ENCODE peak calls at places on chromosome 3, in five cellular contexts. S, Y, G, M and D are unnamed samples.

GRCh38 chr3:5214352-5214751 is 26.8 kb downstream of the EDEM1 start:
- DNase-seq in S (no peak), Y (peak; percentile 30), G (no peak), M (no peak), D (no peak)

GRCh38 chr3:10454907-10455306 is 50.5 kb downstream of the ATP2B2 start:
- DNase-seq in S (no peak), Y (no peak), G (no peak), M (no peak), D (no peak)

GRCh38 chr3:125624341-125624740 is 29.0 kb upstream of the OSBPL11 start:
- DNase-seq in S (no peak), Y (no peak), G (peak; percentile 58), M (no peak), D (no peak)

GRCh38 chr3:102114264-102114979 is 265.1 kb downstream of the NFKBIZ start:
- DNase-seq in S (no peak), Y (no peak), G (no peak), M (no peak), D (no peak)

GRCh38 chr3:138389144-138389601 is 40.8 kb downstream of the MRAS start:
- DNase-seq in S (no peak), Y (no peak), G (peak; percentile 16), M (no peak), D (no peak)

GRCh38 chr3:23256741-23257435 is 53.8 kb downstream of the UBE2E2 start:
- DNase-seq in S (no peak), Y (no peak), G (peak; percentile 34), M (no peak), D (no peak)

GRCh38 chr3:112074616-112075497 is 11.3 kb upstream of the C3orf52 start:
- DNase-seq in S (no peak), Y (peak; percentile 74), G (peak; percentile 97), M (peak; percentile 91), D (no peak)

GRCh38 chr3:17755836-17756235 is 13.4 kb upstream of the TBC1D5 start:
- DNase-seq in S (no peak), Y (no peak), G (no peak), M (no peak), D (no peak)

GRCh38 chr3:75951941-75952340 is 166.6 kb upstream of the ZNF717 start:
- DNase-seq in S (no peak), Y (no peak), G (no peak), M (no peak), D (no peak)

GRCh38 chr3:179772297-179772696 is 119.5 kb downstream of the USP13 start:
- DNase-seq in S (no peak), Y (peak; percentile 49), G (no peak), M (no peak), D (no peak)

GRCh38 chr3:61789861-61790260 is 228.5 kb downstream of the PTPRG start:
- DNase-seq in S (no peak), Y (no peak), G (no peak), M (peak; percentile 32), D (no peak)

GRCh38 chr3:186973702-186974101 is 43.4 kb downstream of the ST6GAL1 start:
- DNase-seq in S (no peak), Y (no peak), G (no peak), M (no peak), D (no peak)

GRCh38 chr3:4582634-4583033 is 89.5 kb downstream of the ITPR1 start:
- DNase-seq in S (no peak), Y (no peak), G (peak; percentile 38), M (no peak), D (no peak)

GRCh38 chr3:152039887-152040286 is 166.4 kb downstream of the SUCNR1 start:
- DNase-seq in S (no peak), Y (no peak), G (no peak), M (no peak), D (no peak)

GRCh38 chr3:195896361-195897080 is 11.8 kb downstream of the TNK2 start:
- DNase-seq in S (no peak), Y (peak; percentile 56), G (peak; percentile 75), M (peak; percentile 88), D (peak; percentile 65)

GRCh38 chr3:190586631-190587000 is 72.7 kb downstream of the IL1RAP start:
- DNase-seq in S (no peak), Y (no peak), G (peak; percentile 65), M (peak; percentile 27), D (no peak)

GRCh38 chr3:173911446-173911845 is 513.9 kb downstream of the NLGN1 start:
- DNase-seq in S (no peak), Y (no peak), G (no peak), M (no peak), D (no peak)

GRCh38 chr3:126034481-126035361 is 49.2 kb downstream of the SLC41A3 start:
- DNase-seq in S (no peak), Y (no peak), G (peak; percentile 39), M (no peak), D (no peak)

GRCh38 chr3:180466401-180467005 is 135.5 kb upstream of the TTC14 start:
- DNase-seq in S (no peak), Y (no peak), G (no peak), M (no peak), D (no peak)

GRCh38 chr3:178634975-178635374 is 98.7 kb downstream of the KCNMB2 start:
- DNase-seq in S (no peak), Y (no peak), G (no peak), M (no peak), D (no peak)

GRCh38 chr3:20145874-20146273 is 40.1 kb downstream of the SGO1 start:
- DNase-seq in S (no peak), Y (no peak), G (no peak), M (no peak), D (no peak)

GRCh38 chr3:69535613-69536012 is 149.7 kb upstream of the FRMD4B start:
- DNase-seq in S (no peak), Y (no peak), G (no peak), M (no peak), D (no peak)

GRCh38 chr3:121648219-121648958 is 12.3 kb downstream of the HCLS1 start:
- DNase-seq in S (no peak), Y (no peak), G (peak; percentile 51), M (no peak), D (peak; percentile 67)

GRCh38 chr3:71064976-71065763 is 518.4 kb downstream of the FOXP1 start:
- DNase-seq in S (peak; percentile 55), Y (peak; percentile 88), G (peak; percentile 56), M (peak; percentile 67), D (peak; percentile 65)

GRCh38 chr3:127550758-127551157 is 39.8 kb downstream of the TPRA1 start:
- DNase-seq in S (no peak), Y (no peak), G (no peak), M (no peak), D (no peak)

GRCh38 chr3:127547761-127548605 is 42.5 kb downstream of the TPRA1 start:
- DNase-seq in S (peak; percentile 89), Y (peak; percentile 97), G (peak; percentile 51), M (peak; percentile 45), D (peak; percentile 83)

GRCh38 chr3:127551971-127552370 is 38.6 kb downstream of the TPRA1 start:
- DNase-seq in S (no peak), Y (no peak), G (no peak), M (no peak), D (no peak)

GRCh38 chr3:127551178-127551577 is 39.4 kb downstream of the TPRA1 start:
- DNase-seq in S (no peak), Y (no peak), G (no peak), M (no peak), D (no peak)

GRCh38 chr3:127549826-127550487 is 40.6 kb downstream of the TPRA1 start:
- DNase-seq in S (no peak), Y (no peak), G (no peak), M (no peak), D (no peak)
- TF ChIP-seq CTCF in S (no peak), Y (no peak), G (no peak), M (no peak), D (no peak)

GRCh38 chr3:78279066-78279465 is 1239.2 kb downstream of the ROBO2 start:
- DNase-seq in S (no peak), Y (no peak), G (no peak), M (no peak), D (no peak)

GRCh38 chr3:78281381-78281780 is 1241.5 kb downstream of the ROBO2 start:
- DNase-seq in S (no peak), Y (no peak), G (no peak), M (no peak), D (no peak)

GRCh38 chr3:78287085-78287484 is 1247.2 kb downstream of the ROBO2 start:
- DNase-seq in S (no peak), Y (no peak), G (no peak), M (no peak), D (no peak)

GRCh38 chr3:78285032-78285728 is 1245.3 kb downstream of the ROBO2 start:
- DNase-seq in S (no peak), Y (peak; percentile 48), G (no peak), M (no peak), D (no peak)

GRCh38 chr3:78283994-78284393 is 1244.1 kb downstream of the ROBO2 start:
- DNase-seq in S (no peak), Y (no peak), G (no peak), M (no peak), D (no peak)
- TF ChIP-seq CTCF in S (peak; percentile 40), Y (peak; percentile 57), G (no peak), M (no peak), D (no peak)

GRCh38 chr3:143036557-143036956 is 35.2 kb downstream of the U2SURP start:
- DNase-seq in S (no peak), Y (no peak), G (peak; percentile 13), M (no peak), D (no peak)

GRCh38 chr3:143041901-143042300 is 40.5 kb downstream of the U2SURP start:
- DNase-seq in S (no peak), Y (no peak), G (no peak), M (no peak), D (no peak)

GRCh38 chr3:143035466-143036214 is 34.3 kb downstream of the U2SURP start:
- DNase-seq in S (no peak), Y (no peak), G (peak; percentile 81), M (no peak), D (no peak)

GRCh38 chr3:143040264-143040879 is 39.0 kb downstream of the U2SURP start:
- DNase-seq in S (no peak), Y (no peak), G (peak; percentile 81), M (peak; percentile 37), D (no peak)

DNA sequence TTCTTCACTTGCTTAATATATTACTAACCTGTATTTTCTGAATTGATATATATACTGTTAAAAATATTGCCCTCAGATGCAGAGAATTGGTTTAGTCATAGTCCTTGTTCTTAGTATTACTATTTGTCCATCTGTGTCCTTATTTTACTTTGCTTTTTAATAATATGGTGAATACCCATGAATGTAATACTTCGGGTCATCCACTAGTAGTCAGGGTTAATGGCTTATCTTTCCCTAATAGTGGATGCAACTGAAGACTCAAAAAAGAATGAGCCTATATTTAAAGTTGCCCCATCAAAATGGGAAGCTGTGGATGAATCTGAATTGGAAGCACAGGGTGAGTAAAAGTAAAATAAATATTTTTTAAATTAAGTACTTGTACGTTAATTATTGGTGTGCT is 36.5 kb downstream of the U2SURP start:
- DNase-seq in S (no peak), Y (no peak), G (no peak), M (no peak), D (no peak)
- TF ChIP-seq CTCF in S (peak; percentile 22), Y (peak; percentile 56), G (no peak), M (peak; percentile 1), D (no peak)

DNA sequence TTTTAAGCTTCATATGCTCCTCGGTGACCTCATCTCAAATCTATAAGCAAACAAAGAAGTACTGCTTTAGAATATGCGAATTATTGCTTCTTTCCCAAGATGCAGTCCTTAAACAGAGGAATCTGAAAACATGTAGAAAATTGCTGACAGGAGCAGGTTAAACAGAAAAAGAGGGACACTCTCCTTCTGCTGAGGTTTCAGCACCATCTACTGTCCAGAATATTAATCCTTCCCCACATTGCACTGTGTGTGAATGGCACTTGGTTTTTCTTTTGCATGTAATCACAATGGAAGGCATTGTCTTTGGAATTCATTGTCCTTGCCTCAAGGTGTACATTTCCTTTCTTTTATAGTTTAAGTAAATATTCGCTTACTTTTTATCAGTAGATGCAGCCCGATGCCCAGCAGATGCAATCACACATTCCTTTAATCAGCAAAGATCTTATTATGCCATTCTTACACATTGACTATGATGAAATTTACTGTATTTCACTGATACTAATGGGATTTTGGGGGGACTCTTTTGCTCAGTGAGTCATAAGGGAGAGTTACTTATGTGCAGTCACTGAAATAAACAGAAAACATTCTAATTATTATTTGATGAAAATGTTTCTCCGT is 94.6 kb downstream of the IL5RA start:
- DNase-seq in S (no peak), Y (no peak), G (peak; percentile 30), M (no peak), D (no peak)
- TF ChIP-seq CTCF in S (no peak), Y (peak; percentile 70), G (peak; percentile 31), M (no peak), D (peak; percentile 31)